ENCODE peak calls at places on chromosomes 13 and 19, in six cellular contexts. One of them, this sample, is unnamed.
A peak's percentile ranks its signal among the peaks of the same experiment; 100 is the strongest.

GRCh38 chr13:52779028-52779612 is 39.5 kb upstream of the CNMD start:
- DNase-seq in body of pancreas: no peak
- DNase-seq in WTC11: no peak
- DNase-seq in activated B cell treated with CpG ODN at 0.5 μM for 24 hours: no peak
- DNase-seq in neural progenitor cell: peak; percentile 62
- DNase-seq in nephron progenitor cell: no peak
- DNase-seq in this sample: peak; percentile 33

GRCh38 chr13:52159159-52159982 is at the start of gene NEK3:
- DNase-seq in body of pancreas: peak; percentile 73
- DNase-seq in WTC11: peak; percentile 78
- DNase-seq in activated B cell treated with CpG ODN at 0.5 μM for 24 hours: peak; percentile 69
- DNase-seq in neural progenitor cell: peak; percentile 84
- DNase-seq in nephron progenitor cell: peak; percentile 73
- DNase-seq in this sample: peak; percentile 65

GRCh38 chr19:30673336-30673735 is 301.2 kb downstream of the ZNF536 start:
- DNase-seq in body of pancreas: no peak
- DNase-seq in WTC11: no peak
- DNase-seq in activated B cell treated with CpG ODN at 0.5 μM for 24 hours: no peak
- DNase-seq in neural progenitor cell: no peak
- DNase-seq in nephron progenitor cell: no peak
- DNase-seq in this sample: no peak

GRCh38 chr13:66462187-66462586 is 767.9 kb downstream of the PCDH9 start:
- DNase-seq in body of pancreas: no peak
- DNase-seq in WTC11: no peak
- DNase-seq in activated B cell treated with CpG ODN at 0.5 μM for 24 hours: no peak
- DNase-seq in neural progenitor cell: no peak
- DNase-seq in nephron progenitor cell: no peak
- DNase-seq in this sample: no peak

GRCh38 chr19:41565384-41565730 is 10.6 kb upstream of the CEACAM21 start:
- DNase-seq in body of pancreas: no peak
- DNase-seq in WTC11: peak; percentile 50
- DNase-seq in activated B cell treated with CpG ODN at 0.5 μM for 24 hours: no peak
- DNase-seq in neural progenitor cell: no peak
- DNase-seq in nephron progenitor cell: no peak
- DNase-seq in this sample: no peak

GRCh38 chr13:44230736-44231135 is 142.9 kb upstream of the SERP2 start:
- DNase-seq in body of pancreas: no peak
- DNase-seq in WTC11: no peak
- DNase-seq in activated B cell treated with CpG ODN at 0.5 μM for 24 hours: no peak
- DNase-seq in neural progenitor cell: no peak
- DNase-seq in nephron progenitor cell: no peak
- DNase-seq in this sample: no peak

GRCh38 chr13:23871616-23872220 is 17.5 kb downstream of the MIPEP start:
- DNase-seq in body of pancreas: no peak
- DNase-seq in WTC11: no peak
- DNase-seq in activated B cell treated with CpG ODN at 0.5 μM for 24 hours: no peak
- DNase-seq in neural progenitor cell: peak; percentile 12
- DNase-seq in nephron progenitor cell: no peak
- DNase-seq in this sample: no peak

GRCh38 chr13:44646044-44646443 is 69.9 kb upstream of the TSC22D1 start:
- DNase-seq in body of pancreas: no peak
- DNase-seq in WTC11: no peak
- DNase-seq in activated B cell treated with CpG ODN at 0.5 μM for 24 hours: no peak
- DNase-seq in neural progenitor cell: no peak
- DNase-seq in nephron progenitor cell: no peak
- DNase-seq in this sample: no peak

GRCh38 chr19:16197188-16197621 is 506 bp upstream of the AP1M1 start:
- DNase-seq in body of pancreas: no peak
- DNase-seq in WTC11: no peak
- DNase-seq in activated B cell treated with CpG ODN at 0.5 μM for 24 hours: no peak
- DNase-seq in neural progenitor cell: no peak
- DNase-seq in nephron progenitor cell: no peak
- DNase-seq in this sample: no peak

GRCh38 chr19:33436360-33437345 is 63.1 kb downstream of the CEBPG start:
- DNase-seq in body of pancreas: no peak
- DNase-seq in WTC11: no peak
- DNase-seq in activated B cell treated with CpG ODN at 0.5 μM for 24 hours: no peak
- DNase-seq in neural progenitor cell: no peak
- DNase-seq in nephron progenitor cell: peak; percentile 23
- DNase-seq in this sample: no peak

GRCh38 chr13:111202745-111203144 is 87.6 kb downstream of the ARHGEF7 start:
- DNase-seq in body of pancreas: no peak
- DNase-seq in WTC11: no peak
- DNase-seq in activated B cell treated with CpG ODN at 0.5 μM for 24 hours: no peak
- DNase-seq in neural progenitor cell: no peak
- DNase-seq in nephron progenitor cell: no peak
- DNase-seq in this sample: no peak

GRCh38 chr19:19900124-19900523 is 622 bp upstream of the ZNF93 start:
- DNase-seq in body of pancreas: no peak
- DNase-seq in WTC11: no peak
- DNase-seq in activated B cell treated with CpG ODN at 0.5 μM for 24 hours: no peak
- DNase-seq in neural progenitor cell: no peak
- DNase-seq in nephron progenitor cell: no peak
- DNase-seq in this sample: no peak

GRCh38 chr13:48888613-48889012 is 87.1 kb upstream of the FNDC3A start:
- DNase-seq in body of pancreas: peak; percentile 27
- DNase-seq in WTC11: no peak
- DNase-seq in activated B cell treated with CpG ODN at 0.5 μM for 24 hours: no peak
- DNase-seq in neural progenitor cell: no peak
- DNase-seq in nephron progenitor cell: no peak
- DNase-seq in this sample: no peak

GRCh38 chr19:371501-372160 is 27.0 kb upstream of the MIER2 start:
- DNase-seq in body of pancreas: no peak
- DNase-seq in WTC11: no peak
- DNase-seq in activated B cell treated with CpG ODN at 0.5 μM for 24 hours: no peak
- DNase-seq in neural progenitor cell: no peak
- DNase-seq in nephron progenitor cell: no peak
- DNase-seq in this sample: no peak

GRCh38 chr13:44540761-44541434 is 35.2 kb downstream of the TSC22D1 start:
- DNase-seq in body of pancreas: peak; percentile 36
- DNase-seq in WTC11: no peak
- DNase-seq in activated B cell treated with CpG ODN at 0.5 μM for 24 hours: no peak
- DNase-seq in neural progenitor cell: no peak
- DNase-seq in nephron progenitor cell: no peak
- DNase-seq in this sample: no peak

GRCh38 chr19:3785464-3785937 is 680 bp downstream of the MATK start:
- DNase-seq in body of pancreas: no peak
- DNase-seq in WTC11: no peak
- DNase-seq in activated B cell treated with CpG ODN at 0.5 μM for 24 hours: no peak
- DNase-seq in neural progenitor cell: peak; percentile 2
- DNase-seq in nephron progenitor cell: no peak
- DNase-seq in this sample: no peak

GRCh38 chr19:644363-644762 is 4.7 kb downstream of the FGF22 start:
- DNase-seq in body of pancreas: no peak
- DNase-seq in WTC11: no peak
- DNase-seq in activated B cell treated with CpG ODN at 0.5 μM for 24 hours: no peak
- DNase-seq in neural progenitor cell: no peak
- DNase-seq in nephron progenitor cell: no peak
- DNase-seq in this sample: no peak

GRCh38 chr19:28878862-28879566 is 333.9 kb downstream of the UQCRFS1 start:
- DNase-seq in body of pancreas: peak; percentile 81
- DNase-seq in WTC11: peak; percentile 76
- DNase-seq in activated B cell treated with CpG ODN at 0.5 μM for 24 hours: peak; percentile 18
- DNase-seq in neural progenitor cell: peak; percentile 92
- DNase-seq in nephron progenitor cell: peak; percentile 82
- DNase-seq in this sample: peak; percentile 68

GRCh38 chr19:34189199-34189916 is 17.1 kb downstream of the LSM14A start:
- DNase-seq in body of pancreas: no peak
- DNase-seq in WTC11: no peak
- DNase-seq in activated B cell treated with CpG ODN at 0.5 μM for 24 hours: no peak
- DNase-seq in neural progenitor cell: no peak
- DNase-seq in nephron progenitor cell: no peak
- DNase-seq in this sample: no peak

GRCh38 chr19:5718032-5718578 is 1.8 kb downstream of the LONP1 start:
- DNase-seq in body of pancreas: no peak
- DNase-seq in WTC11: no peak
- DNase-seq in activated B cell treated with CpG ODN at 0.5 μM for 24 hours: no peak
- DNase-seq in neural progenitor cell: no peak
- DNase-seq in nephron progenitor cell: no peak
- DNase-seq in this sample: no peak

GRCh38 chr19:3743486-3743885 is 18.0 kb downstream of the APBA3 start:
- DNase-seq in body of pancreas: no peak
- DNase-seq in WTC11: no peak
- DNase-seq in activated B cell treated with CpG ODN at 0.5 μM for 24 hours: no peak
- DNase-seq in neural progenitor cell: no peak
- DNase-seq in nephron progenitor cell: no peak
- DNase-seq in this sample: no peak

GRCh38 chr19:33509774-33510173 is 11.8 kb downstream of the PEPD start:
- DNase-seq in body of pancreas: no peak
- DNase-seq in WTC11: no peak
- DNase-seq in activated B cell treated with CpG ODN at 0.5 μM for 24 hours: no peak
- DNase-seq in neural progenitor cell: no peak
- DNase-seq in nephron progenitor cell: no peak
- DNase-seq in this sample: no peak

GRCh38 chr19:18487576-18488402 is 34.1 kb downstream of the ELL start:
- DNase-seq in body of pancreas: no peak
- DNase-seq in WTC11: no peak
- DNase-seq in activated B cell treated with CpG ODN at 0.5 μM for 24 hours: no peak
- DNase-seq in neural progenitor cell: no peak
- DNase-seq in nephron progenitor cell: no peak
- DNase-seq in this sample: no peak

GRCh38 chr19:47351545-47351944 is 2.4 kb downstream of the DHX34 start:
- DNase-seq in body of pancreas: no peak
- DNase-seq in WTC11: no peak
- DNase-seq in activated B cell treated with CpG ODN at 0.5 μM for 24 hours: no peak
- DNase-seq in neural progenitor cell: peak; percentile 31
- DNase-seq in nephron progenitor cell: no peak
- DNase-seq in this sample: no peak

GRCh38 chr13:21996049-21996448 is 325.2 kb downstream of the FGF9 start:
- DNase-seq in body of pancreas: no peak
- DNase-seq in WTC11: no peak
- DNase-seq in activated B cell treated with CpG ODN at 0.5 μM for 24 hours: no peak
- DNase-seq in neural progenitor cell: no peak
- DNase-seq in nephron progenitor cell: no peak
- DNase-seq in this sample: no peak

GRCh38 chr13:73757471-73758233 is 376.6 kb downstream of the KLF12 start:
- DNase-seq in body of pancreas: no peak
- DNase-seq in WTC11: no peak
- DNase-seq in activated B cell treated with CpG ODN at 0.5 μM for 24 hours: no peak
- DNase-seq in neural progenitor cell: no peak
- DNase-seq in nephron progenitor cell: no peak
- DNase-seq in this sample: no peak

GRCh38 chr19:51259348-51260245 is 8.7 kb downstream of the SIGLECL1 start:
- DNase-seq in body of pancreas: peak; percentile 17
- DNase-seq in WTC11: peak; percentile 66
- DNase-seq in activated B cell treated with CpG ODN at 0.5 μM for 24 hours: no peak
- DNase-seq in neural progenitor cell: peak; percentile 53
- DNase-seq in nephron progenitor cell: peak; percentile 37
- DNase-seq in this sample: peak; percentile 34
- TF ChIP-seq CTCF in body of pancreas: peak; percentile 43
- TF ChIP-seq CTCF in WTC11: peak; percentile 52
- TF ChIP-seq CTCF in activated B cell treated with CpG ODN at 0.5 μM for 24 hours: no peak
- TF ChIP-seq CTCF in neural progenitor cell: peak; percentile 85
- TF ChIP-seq CTCF in nephron progenitor cell: peak; percentile 69
- TF ChIP-seq CTCF in this sample: peak; percentile 74

DNA sequence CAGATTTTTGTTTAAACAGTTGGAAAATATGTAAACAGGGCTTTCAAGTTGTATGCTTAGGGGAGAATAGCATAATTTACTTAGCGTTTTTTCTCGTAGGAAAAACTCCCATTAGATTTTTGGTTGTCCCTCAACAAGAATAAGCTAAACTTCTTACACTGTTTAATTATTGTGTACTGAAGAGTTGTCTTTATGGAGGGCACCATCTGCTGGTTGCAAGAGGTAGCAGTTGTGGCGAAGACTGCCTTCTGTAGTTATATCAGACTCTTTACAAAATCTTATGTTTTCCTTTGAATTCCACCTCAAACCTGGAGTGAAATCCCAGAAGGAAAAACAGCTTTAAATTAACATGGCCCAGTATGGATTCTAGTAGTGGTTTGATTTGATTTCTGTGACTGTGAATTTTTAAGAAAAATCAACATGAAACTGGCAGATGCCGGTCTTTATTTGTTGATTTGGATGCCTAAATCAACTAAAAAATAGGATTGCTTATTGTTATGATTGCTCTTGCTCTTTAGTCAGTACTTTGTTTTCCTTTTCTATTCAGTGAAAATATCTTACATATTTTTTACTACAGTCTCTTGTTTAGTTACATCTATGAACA is 53.4 kb downstream of the PDS5B start:
- DNase-seq in body of pancreas: peak; percentile 73
- DNase-seq in WTC11: peak; percentile 19
- DNase-seq in activated B cell treated with CpG ODN at 0.5 μM for 24 hours: no peak
- DNase-seq in neural progenitor cell: peak; percentile 59
- DNase-seq in nephron progenitor cell: peak; percentile 21
- DNase-seq in this sample: peak; percentile 23
- TF ChIP-seq CTCF in body of pancreas: peak; percentile 60
- TF ChIP-seq CTCF in WTC11: peak; percentile 50
- TF ChIP-seq CTCF in activated B cell treated with CpG ODN at 0.5 μM for 24 hours: no peak
- TF ChIP-seq CTCF in neural progenitor cell: peak; percentile 94
- TF ChIP-seq CTCF in nephron progenitor cell: peak; percentile 67
- TF ChIP-seq CTCF in this sample: peak; percentile 80

GRCh38 chr13:97873398-97873797 is 80.1 kb upstream of the IPO5 start:
- DNase-seq in body of pancreas: no peak
- DNase-seq in WTC11: no peak
- DNase-seq in activated B cell treated with CpG ODN at 0.5 μM for 24 hours: no peak
- DNase-seq in neural progenitor cell: no peak
- DNase-seq in nephron progenitor cell: no peak
- DNase-seq in this sample: no peak
- TF ChIP-seq CTCF in body of pancreas: no peak
- TF ChIP-seq CTCF in WTC11: no peak
- TF ChIP-seq CTCF in activated B cell treated with CpG ODN at 0.5 μM for 24 hours: no peak
- TF ChIP-seq CTCF in neural progenitor cell: no peak
- TF ChIP-seq CTCF in nephron progenitor cell: no peak
- TF ChIP-seq CTCF in this sample: no peak

DNA sequence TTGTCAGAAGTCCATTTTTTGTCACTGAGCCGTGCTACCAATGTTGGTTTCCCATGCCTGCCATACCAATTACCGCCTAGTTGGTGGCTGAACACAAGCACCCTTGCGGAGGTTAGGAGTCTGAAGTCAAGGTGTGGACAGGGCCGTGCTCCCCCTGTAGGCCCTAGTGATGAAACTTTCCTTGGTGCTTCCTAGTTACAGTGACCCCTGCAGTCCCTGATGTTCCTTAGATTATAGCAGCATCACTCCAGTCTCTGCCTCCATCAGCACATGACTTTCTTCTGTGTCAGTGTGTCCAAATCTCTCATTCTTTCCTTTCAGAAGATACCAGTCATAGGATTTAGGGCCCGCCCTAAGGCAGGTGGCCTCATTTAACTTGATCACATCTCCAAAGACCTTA is 99.0 kb downstream of the MYO16 start:
- DNase-seq in body of pancreas: no peak
- DNase-seq in WTC11: peak; percentile 57
- DNase-seq in activated B cell treated with CpG ODN at 0.5 μM for 24 hours: no peak
- DNase-seq in neural progenitor cell: peak; percentile 69
- DNase-seq in nephron progenitor cell: peak; percentile 6
- DNase-seq in this sample: no peak
- TF ChIP-seq CTCF in body of pancreas: no peak
- TF ChIP-seq CTCF in WTC11: peak; percentile 32
- TF ChIP-seq CTCF in activated B cell treated with CpG ODN at 0.5 μM for 24 hours: no peak
- TF ChIP-seq CTCF in neural progenitor cell: peak; percentile 64
- TF ChIP-seq CTCF in nephron progenitor cell: peak; percentile 29
- TF ChIP-seq CTCF in this sample: peak; percentile 28

GRCh38 chr19:7916137-7916907 is 1.7 kb downstream of the TGFBR3L start:
- DNase-seq in body of pancreas: no peak
- DNase-seq in WTC11: peak; percentile 60
- DNase-seq in activated B cell treated with CpG ODN at 0.5 μM for 24 hours: peak; percentile 49
- DNase-seq in neural progenitor cell: peak; percentile 74
- DNase-seq in nephron progenitor cell: peak; percentile 65
- DNase-seq in this sample: no peak
- TF ChIP-seq CTCF in body of pancreas: no peak
- TF ChIP-seq CTCF in WTC11: no peak
- TF ChIP-seq CTCF in activated B cell treated with CpG ODN at 0.5 μM for 24 hours: no peak
- TF ChIP-seq CTCF in neural progenitor cell: peak; percentile 25
- TF ChIP-seq CTCF in nephron progenitor cell: no peak
- TF ChIP-seq CTCF in this sample: no peak

This sample was measured in neural crest cell.